ENCODE peak calls at places on chromosome 3, in four cellular contexts. Q is stomach, U is tibial nerve, J is transverse colon. P is an unnamed sample.

GRCh38 chr3:132209860-132210259 is 107.3 kb upstream of the ACP3 start:
- DNase-seq in Q (no peak), U (no peak), J (no peak), P (no peak)

GRCh38 chr3:196837819-196838420 is 29.8 kb upstream of the SENP5 start:
- DNase-seq in Q (peak; percentile 74), U (peak; percentile 70), J (peak; percentile 75), P (no peak)

GRCh38 chr3:52204337-52205073 is 6.5 kb downstream of the ALAS1 start:
- DNase-seq in U (no peak), J (peak; percentile 37), Q (peak; percentile 70), P (no peak)

GRCh38 chr3:53780806-53781205 is 65.4 kb downstream of the CHDH start:
- DNase-seq in U (no peak), Q (no peak), J (no peak), P (no peak)

GRCh38 chr3:195061756-195062655 is 209.0 kb downstream of the XXYLT1 start:
- DNase-seq in Q (no peak), U (no peak), J (no peak), P (no peak)

GRCh38 chr3:56758539-56758981 is 43.2 kb downstream of the ARHGEF3 start:
- DNase-seq in J (no peak), U (no peak), Q (peak; percentile 68), P (no peak)

GRCh38 chr3:128846501-128846900 is 32.9 kb upstream of the ACAD9 start:
- DNase-seq in J (no peak), Q (no peak), U (no peak), P (no peak)

GRCh38 chr3:123522666-123523412 is 62.0 kb downstream of the HACD2 start:
- DNase-seq in U (peak; percentile 11), Q (no peak), J (no peak), P (peak; percentile 25)

GRCh38 chr3:153601422-153601853 is 439.4 kb downstream of the RAP2B start:
- DNase-seq in J (no peak), Q (no peak), U (no peak), P (no peak)

GRCh38 chr3:10421996-10422395 is 83.4 kb downstream of the ATP2B2 start:
- DNase-seq in Q (no peak), J (no peak), U (no peak), P (no peak)

GRCh38 chr3:24318668-24319287 is 175.9 kb downstream of the THRB start:
- DNase-seq in U (no peak), Q (no peak), J (no peak), P (no peak)

GRCh38 chr3:48588230-48588629 is 6.9 kb downstream of the COL7A1 start:
- DNase-seq in Q (no peak), U (no peak), J (no peak), P (peak; percentile 66)

GRCh38 chr3:185363662-185364203 is 797 bp downstream of the MAP3K13 start:
- DNase-seq in J (no peak), Q (no peak), U (no peak), P (no peak)

GRCh38 chr3:16467368-16467767 is 46.1 kb downstream of the RFTN1 start:
- DNase-seq in J (no peak), U (no peak), Q (no peak), P (peak; percentile 33)

DNA sequence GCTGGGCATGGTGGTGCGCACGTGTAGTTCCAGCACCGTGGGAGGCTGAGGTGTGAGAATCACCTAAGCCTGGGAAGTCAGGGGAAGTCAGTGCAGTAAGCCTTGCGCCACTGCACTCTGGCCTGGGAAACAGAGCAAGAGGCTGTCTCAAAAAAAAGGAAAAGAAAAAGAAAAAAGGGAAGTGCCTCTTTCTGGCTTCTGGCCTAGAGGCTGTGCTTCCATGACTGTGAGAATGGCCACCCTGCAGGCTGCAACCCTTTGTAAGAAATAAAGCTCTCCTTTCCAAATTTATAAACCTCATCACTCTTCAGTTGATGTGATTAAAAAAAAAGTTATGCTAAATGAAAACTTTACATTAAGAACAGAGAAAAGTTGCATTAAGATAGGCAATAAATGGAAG is 774.3 kb downstream of the TUSC7 start:
- DNase-seq in J (no peak), U (no peak), Q (no peak), P (no peak)
- H3K4me1 ChIP-seq in J (no peaks in the 10 kb centered on the region), U (no peaks in the 10 kb centered on the region), Q (no peaks in the 10 kb centered on the region), P (no peaks in the 10 kb centered on the region)

DNA sequence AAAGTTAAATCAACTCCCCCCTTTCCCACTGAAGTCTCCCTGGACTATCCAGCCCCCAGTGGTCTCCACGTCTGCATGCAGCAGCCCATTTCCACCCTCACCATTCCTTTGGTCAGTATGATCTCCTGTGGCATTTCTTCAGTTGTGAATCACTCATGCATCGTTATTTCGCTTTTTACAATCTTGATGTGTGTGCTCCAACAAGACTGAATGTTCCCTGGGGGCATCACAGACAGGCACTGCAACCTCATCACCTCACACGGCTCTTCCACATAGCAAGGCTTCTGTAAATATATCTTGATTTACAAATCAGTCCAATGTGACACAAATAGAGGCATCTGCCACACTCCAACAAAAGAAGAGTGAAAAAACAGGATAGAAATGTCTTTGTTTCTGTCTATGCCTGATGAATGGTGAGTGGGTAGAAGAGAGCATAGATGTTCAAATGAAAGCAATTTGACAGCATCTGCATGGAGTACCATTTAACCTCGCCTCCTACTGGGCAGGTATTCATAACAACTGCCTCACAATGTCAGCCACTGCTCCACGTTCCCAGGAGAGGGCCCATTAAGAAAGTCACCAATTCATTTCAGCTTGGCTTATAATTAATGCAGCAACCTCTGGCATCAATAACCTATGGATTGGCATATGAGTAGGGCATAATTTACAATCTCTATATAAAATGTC is 5.2 kb downstream of the HEG1 start:
- DNase-seq in Q (no peak), U (no peak), J (no peak), P (no peak)
- TF ChIP-seq EP300 in Q (no peak), U (no peak), J (no peak), P (no peak)

GRCh38 chr3:188455748-188456147 is 301.8 kb downstream of the LPP start:
- DNase-seq in U (no peak), J (no peak), Q (no peak), P (no peak)
- H3K4me1 ChIP-seq in U (no peaks in the 10 kb centered on the region), J (no peaks in the 10 kb centered on the region), Q (peaks cover 27% of the 10 kb centered on the region), P (no peaks in the 10 kb centered on the region)

GRCh38 chr3:150036780-150037179 is 66.1 kb upstream of the PFN2 start:
- DNase-seq in U (no peak), Q (no peak), J (no peak), P (no peak)

GRCh38 chr3:150030841-150031240 is 60.1 kb upstream of the PFN2 start:
- DNase-seq in U (no peak), J (no peak), Q (no peak), P (no peak)

GRCh38 chr3:150035910-150036661 is 65.4 kb upstream of the PFN2 start:
- DNase-seq in J (no peak), U (no peak), Q (no peak), P (no peak)

GRCh38 chr3:150038830-150039229 is 68.1 kb upstream of the PFN2 start:
- DNase-seq in J (no peak), Q (no peak), U (no peak), P (no peak)

GRCh38 chr3:150035400-150035799 is 64.7 kb upstream of the PFN2 start:
- DNase-seq in U (no peak), Q (no peak), J (no peak), P (no peak)
- TF ChIP-seq EP300 in U (no peak), Q (no peak), J (no peak), P (no peak)

P was measured in upper lobe of left lung.